ENCODE peak calls at places on chromosomes 4 and X, in seven cellular contexts. P is A549, I is esophagus squamous epithelium, J is esophagus muscularis mucosa, F is stomach, T is adrenal gland, X is suprapubic skin. S is an unnamed sample.

GRCh38 chrX:21708116-21708515 is 49.8 kb downstream of the SMPX start:
- DNase-seq in T (peak; percentile 5), X (no peak), F (no peak), I (no peak), P (no peak), J (no peak), S (peak; percentile 0)

GRCh38 chrX:140439455-140439854 is 65.4 kb downstream of the SOX3 start:
- DNase-seq in F (peak; percentile 48), I (no peak), J (no peak), X (no peak), T (peak; percentile 1), P (no peak), S (no peak)

GRCh38 chr4:107490116-107490515 is 229.9 kb downstream of the PAPSS1 start:
- DNase-seq in X (no peak), I (no peak), T (no peak), F (no peak), J (no peak), P (no peak), S (no peak)

GRCh38 chr4:87188063-87188462 is 32.4 kb downstream of the KLHL8 start:
- DNase-seq in P (no peak), F (no peak), J (no peak), I (no peak), T (no peak), X (no peak), S (no peak)

GRCh38 chr4:26346203-26346620 is 25.4 kb downstream of the RBPJ start:
- DNase-seq in P (no peak), X (no peak), I (no peak), T (no peak), F (peak; percentile 40), J (no peak), S (peak; percentile 65)

GRCh38 chr4:79852305-79852730 is 220.7 kb downstream of the ANTXR2 start:
- DNase-seq in I (no peak), X (no peak), P (no peak), T (no peak), F (no peak), J (no peak), S (no peak)

GRCh38 chr4:159240690-159241089 is 137.8 kb downstream of the RAPGEF2 start:
- DNase-seq in X (no peak), P (no peak), J (no peak), T (no peak), F (no peak), I (no peak), S (no peak)

GRCh38 chr4:165118256-165118909 is 5.7 kb upstream of the TMEM192 start:
- DNase-seq in P (no peak), T (no peak), X (no peak), F (no peak), J (no peak), I (no peak), S (no peak)

GRCh38 chrX:281166-281999 is at the start of gene PLCXD1:
- DNase-seq in J (no peak), P (peak; percentile 85), T (no peak), F (peak; percentile 32), I (no peak), X (peak; percentile 78), S (no peak)

GRCh38 chr4:93759506-93759905 is 69.0 kb upstream of the ATOH1 start:
- DNase-seq in P (no peak), F (no peak), T (no peak), I (no peak), X (no peak), J (no peak), S (no peak)

GRCh38 chr4:137514401-137515116 is 17.7 kb downstream of the PCDH18 start:
- DNase-seq in X (no peak), I (no peak), J (no peak), P (no peak), T (no peak), F (no peak), S (no peak)

GRCh38 chr4:106444557-106444956 is 76.0 kb upstream of the GIMD1 start:
- DNase-seq in T (no peak), P (no peak), I (no peak), J (no peak), X (no peak), F (no peak), S (no peak)

GRCh38 chr4:79848329-79848728 is 224.7 kb downstream of the ANTXR2 start:
- DNase-seq in I (no peak), P (no peak), T (no peak), X (no peak), F (no peak), J (no peak), S (no peak)

GRCh38 chr4:48967626-48968025 is 18.4 kb upstream of the CWH43 start:
- DNase-seq in I (no peak), J (peak; percentile 66), X (no peak), P (no peak), T (no peak), F (no peak), S (no peak)

GRCh38 chrX:41661366-41662095 is 27.2 kb upstream of the GPR34 start:
- DNase-seq in P (no peak), J (no peak), F (no peak), X (no peak), T (no peak), I (no peak), S (no peak)

GRCh38 chrX:132426695-132427281 is 62.0 kb downstream of the MBNL3 start:
- DNase-seq in T (no peak), I (no peak), F (no peak), X (no peak), J (no peak), P (no peak), S (no peak)

GRCh38 chr4:16788893-16789292 is 109.6 kb downstream of the LDB2 start:
- DNase-seq in J (no peak), T (no peak), X (no peak), F (no peak), P (no peak), I (no peak), S (no peak)

GRCh38 chr4:155604718-155605601 is 61.7 kb upstream of the GUCY1A1 start:
- DNase-seq in I (no peak), T (peak; percentile 27), F (peak; percentile 27), P (no peak), X (no peak), J (no peak), S (no peak)

GRCh38 chr4:6231663-6232165 is 31.4 kb upstream of the JAKMIP1 start:
- DNase-seq in J (no peak), F (no peak), P (no peak), I (no peak), T (no peak), X (peak; percentile 38), S (no peak)

GRCh38 chr4:182193261-182193660 is 49.9 kb upstream of the TENM3 start:
- DNase-seq in X (no peak), J (no peak), T (no peak), I (no peak), P (no peak), F (no peak), S (no peak)

GRCh38 chr4:22477136-22477793 is 38.6 kb downstream of the ADGRA3 start:
- DNase-seq in T (no peak), F (no peak), P (no peak), X (no peak), I (no peak), J (no peak), S (no peak)

DNA sequence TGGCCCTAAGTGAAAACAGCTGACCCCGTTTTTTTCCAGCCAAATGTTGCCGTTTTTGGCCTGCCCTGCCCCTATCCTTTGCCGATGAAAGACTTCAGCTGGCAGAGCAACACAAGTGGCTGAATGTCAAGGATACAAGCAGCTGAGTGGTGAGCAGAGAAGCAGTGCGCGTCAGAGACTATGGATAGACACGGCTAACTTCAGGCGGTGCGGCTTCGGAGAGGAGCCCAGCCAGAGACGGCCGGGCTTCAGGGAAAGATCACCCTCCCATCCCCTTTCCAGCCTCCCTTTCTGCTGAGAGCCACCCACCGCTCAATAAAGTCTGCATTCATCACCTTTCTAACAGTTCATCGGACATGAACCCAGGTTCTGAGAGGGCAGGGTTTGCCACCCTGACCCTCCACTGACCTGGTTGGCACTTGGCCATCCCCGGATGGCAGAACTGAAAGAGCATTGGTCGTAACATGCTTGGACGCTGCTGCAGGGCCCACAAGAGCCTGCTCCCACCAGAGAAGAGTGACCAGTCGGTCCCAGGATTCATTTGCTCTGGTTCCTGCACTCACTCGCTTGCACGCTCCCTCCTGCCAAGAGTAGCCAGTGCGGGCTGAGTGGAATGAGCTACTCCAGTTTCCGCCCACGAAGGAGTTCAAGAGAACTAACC is 125.8 kb downstream of the PPEF1 start:
- DNase-seq in T (peak; percentile 86), X (no peak), F (no peak), I (no peak), J (no peak), P (no peak), S (no peak)
- TF ChIP-seq POLR2A in T (peak; percentile 80), X (no peak), F (no peak), I (no peak), J (no peak), P (no peak), S (no peak)

GRCh38 chr4:1331591-1332353 is 15.2 kb upstream of the UVSSA start:
- DNase-seq in F (no peak), X (no peak), T (no peak), I (no peak), J (no peak), P (no peak), S (no peak)

GRCh38 chr4:1334579-1334895 is 12.5 kb upstream of the UVSSA start:
- DNase-seq in F (no peak), X (no peak), P (no peak), J (no peak), I (no peak), T (no peak), S (no peak)

GRCh38 chr4:1332686-1333085 is 14.3 kb upstream of the UVSSA start:
- DNase-seq in J (no peak), I (no peak), P (no peak), T (no peak), F (no peak), X (no peak), S (no peak)

GRCh38 chr4:1330761-1331590 is 16.0 kb upstream of the UVSSA start:
- DNase-seq in X (no peak), T (peak; percentile 53), J (no peak), I (no peak), F (no peak), P (no peak), S (no peak)

GRCh38 chr4:1333256-1333655 is 13.8 kb upstream of the UVSSA start:
- DNase-seq in F (no peak), I (no peak), X (no peak), J (no peak), T (peak; percentile 48), P (no peak), S (no peak)
- TF ChIP-seq POLR2A in F (no peak), I (no peak), X (no peak), J (no peak), T (no peak), P (no peak), S (no peak)

GRCh38 chrX:49162620-49163019 is at the start of gene MAGIX:
- DNase-seq in P (no peak), I (no peak), X (no peak), F (peak; percentile 71), J (no peak), T (no peak), S (no peak)
- TF ChIP-seq POLR2A in P (no peak), I (no peak), X (no peak), F (no peak), J (no peak), T (no peak), S (no peak)

DNA sequence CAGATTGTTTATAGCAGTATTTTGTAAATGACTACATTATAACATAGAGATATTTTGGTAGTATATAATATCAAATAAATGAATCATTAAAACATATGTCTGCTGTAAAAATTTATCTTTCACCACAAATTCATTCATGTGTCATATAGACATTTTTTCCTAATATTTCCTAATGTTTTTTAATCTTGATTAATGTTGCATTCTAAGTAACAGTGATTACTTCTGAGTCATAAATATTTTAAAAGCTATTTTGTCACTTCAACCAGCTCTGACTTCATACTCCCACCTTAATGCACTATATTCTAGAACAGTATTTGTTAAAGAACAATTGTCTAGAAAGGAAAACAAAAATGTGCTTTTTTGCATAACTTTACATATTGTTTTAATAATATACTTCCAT is 904.6 kb downstream of the CCSER1 start:
- DNase-seq in X (no peak), P (no peak), I (no peak), T (no peak), J (no peak), F (no peak), S (no peak)
- TF ChIP-seq POLR2A in X (no peak), P (no peak), I (no peak), T (no peak), J (no peak), F (no peak), S (no peak)

S was measured in erythroblast.